ENCODE peak calls at places on chromosomes 3 and 15, in seven cellular contexts. P is activated gamma-delta T cell treated with anti-CD3 and anti-CD28 coated beads, Interleukin-2, amount 50 U/mL, for 16 hours; U is transverse colon; E is ecto neural progenitor cell; J is Calu3; K is activated T-cell treated with anti-CD3 and anti-CD28 coated beads, Interleukin-2, amount 50 U/mL, for 48 hours; W is pons. O is an unnamed sample.

GRCh38 chr3:86954226-86954625 is 36.7 kb downstream of the VGLL3 start:
- DNase-seq in P (no peak), U (no peak), E (no peak), J (no peak), K (no peak), W (no peak), O (no peak)

GRCh38 chr15:51186121-51186795 is 91.6 kb upstream of the TNFAIP8L3 start:
- DNase-seq in P (no peak), U (no peak), E (no peak), J (no peak), K (no peak), W (no peak), O (no peak)

GRCh38 chr3:197511130-197511529 is 44.6 kb downstream of the BDH1 start:
- DNase-seq in P (no peak), U (no peak), E (no peak), J (no peak), K (no peak), W (peak), O (no peak)

GRCh38 chr3:120304569-120305090 is 19.6 kb upstream of the GPR156 start:
- DNase-seq in P (no peak), U (no peak), E (no peak), J (no peak), K (no peak), W (no peak), O (no peak)

GRCh38 chr3:76866729-76867461 is 173.0 kb upstream of the ROBO2 start:
- DNase-seq in P (no peak), U (no peak), E (no peak), J (no peak), K (no peak), W (no peak), O (no peak)

GRCh38 chr3:50323614-50324199 is 1.2 kb upstream of the HYAL2 start:
- DNase-seq in P (no peak), U (no peak), E (no peak), J (no peak), K (no peak), W (no peak), O (no peak)

GRCh38 chr15:32718082-32718821 is 448 bp downstream of the GREM1 start:
- DNase-seq in P (no peak), U (peak), E (peak), J (no peak), K (peak), W (no peak), O (peak)

GRCh38 chr3:110736332-110736731 is 335.3 kb upstream of the NECTIN3 start:
- DNase-seq in P (no peak), U (no peak), E (no peak), J (no peak), K (no peak), W (no peak), O (no peak)

GRCh38 chr3:23648326-23648964 is 157.3 kb upstream of the UBE2E1 start:
- DNase-seq in P (no peak), U (no peak), E (no peak), J (no peak), K (no peak), W (peak), O (no peak)

GRCh38 chr3:32391643-32392529 is at the start of gene CMTM7:
- DNase-seq in P (peak), U (peak), E (peak), J (peak), K (peak), W (no peak), O (peak)

GRCh38 chr3:28388978-28389377 is 40.4 kb upstream of the AZI2 start:
- DNase-seq in P (no peak), U (no peak), E (no peak), J (no peak), K (no peak), W (no peak), O (no peak)

GRCh38 chr3:32910954-32911353 is 40.5 kb upstream of the CCR4 start:
- DNase-seq in P (no peak), U (no peak), E (no peak), J (no peak), K (no peak), W (no peak), O (no peak)

GRCh38 chr15:40501487-40501886 is 30.7 kb downstream of the CHST14 start:
- DNase-seq in P (no peak), U (no peak), E (no peak), J (no peak), K (no peak), W (no peak), O (no peak)

GRCh38 chr3:56125358-56126005 is 342.8 kb downstream of the ERC2 start:
- DNase-seq in P (no peak), U (no peak), E (no peak), J (peak), K (no peak), W (no peak), O (no peak)

GRCh38 chr15:67824900-67825879 is at the start of gene SKOR1:
- DNase-seq in P (no peak), U (no peak), E (no peak), J (no peak), K (peak), W (no peak), O (peak)

GRCh38 chr3:194265996-194266657 is 85.0 kb downstream of the CPN2 start:
- DNase-seq in P (no peak), U (no peak), E (peak), J (no peak), K (no peak), W (no peak), O (no peak)

GRCh38 chr3:57787867-57788623 is 31.9 kb downstream of the SLMAP start:
- DNase-seq in P (no peak), U (no peak), E (no peak), J (no peak), K (no peak), W (no peak), O (no peak)

GRCh38 chr15:73367624-73368300 is 996 bp downstream of the HCN4 start:
- DNase-seq in P (no peak), U (no peak), E (peak), J (peak), K (no peak), W (no peak), O (no peak)

GRCh38 chr3:99502871-99503270 is 135.5 kb upstream of the COL8A1 start:
- DNase-seq in P (no peak), U (no peak), E (no peak), J (no peak), K (no peak), W (no peak), O (no peak)